ENCODE peak calls at places on chromosomes 4 and X, in six cellular contexts. U is substantia nigra, F is cardiac septum, A is NCI-H460, K is GM06990, B is GM23248. W is an unnamed sample.

GRCh38 chr4:112860731-112861377 is 188.6 kb upstream of the ANK2 start:
- DNase-seq in U (no peak), F (no peak), A (no peak), K (no peak), B (no peak), W (no peak)

GRCh38 chrX:111823068-111823467 is 52.9 kb upstream of the TRPC5OS start:
- DNase-seq in U (no peak), F (no peak), A (no peak), K (peak), B (peak), W (no peak)

GRCh38 chrX:154918060-154918483 is 31.9 kb downstream of the F8A1 start:
- DNase-seq in U (no peak), F (no peak), A (peak), K (peak), B (peak), W (peak)

GRCh38 chr4:187236491-187236890 is 512.8 kb upstream of the FAT1 start:
- DNase-seq in U (no peak), F (no peak), A (no peak), K (no peak), B (peak), W (peak)

GRCh38 chr4:41160010-41160789 is 54.1 kb downstream of the APBB2 start:
- DNase-seq in U (no peak), F (no peak), A (no peak), K (no peak), B (peak), W (peak)

GRCh38 chr4:168153596-168154440 is 61.5 kb downstream of the ANXA10 start:
- DNase-seq in U (no peak), F (no peak), A (peak), K (peak), B (peak), W (peak)

GRCh38 chr4:100581337-100581736 is 63.5 kb upstream of the EMCN start:
- DNase-seq in U (no peak), F (no peak), A (no peak), K (no peak), B (no peak), W (no peak)

GRCh38 chr4:74932832-74933561 is at the start of gene PARM1:
- DNase-seq in U (peak), F (peak), A (peak), K (peak), B (peak), W (peak)

GRCh38 chr4:27084685-27085356 is 224.2 kb downstream of the STIM2 start:
- DNase-seq in U (no peak), F (no peak), A (peak), K (peak), B (peak), W (peak)

GRCh38 chr4:36183232-36183631 is 61.1 kb downstream of the ARAP2 start:
- DNase-seq in U (no peak), F (no peak), A (no peak), K (no peak), B (no peak), W (no peak)

GRCh38 chr4:158446106-158446505 is 75.6 kb upstream of the RXFP1 start:
- DNase-seq in U (no peak), F (no peak), A (peak), K (no peak), B (peak), W (peak)

GRCh38 chr4:174358823-174359222 is 75.1 kb downstream of the CEP44 start:
- DNase-seq in U (no peak), F (no peak), A (no peak), K (peak), B (peak), W (peak)

GRCh38 chrX:997631-998137 is 214.8 kb downstream of the CRLF2 start:
- DNase-seq in U (no peak), F (no peak), A (no peak), K (no peak), B (no peak), W (no peak)